ENCODE peak calls at places on chromosomes 3 and 15, in nine cellular contexts. E is GM23338; S is psoas muscle; Y is AG08395; I is stimulated activated CD4-positive, alpha-beta T cell treated with anti-CD3 and anti-CD28 coated beads, Interleukin-12 subunit alpha, Interleukin-12 subunit beta, amount 100 ng/mL, for 4 hours; P is activated T-helper 1 cell treated with anti-CD3 and anti-CD28 coated beads, Interleukin-12 subunit alpha, Interleukin-12 subunit beta, Interleukin-2, Interleukin-4 antibody, amounts not matched to agents 30 ng/mL and 10 ng/mL and 1 ng/mL, durations not matched to agents 14 hours and 24 hours and 36 hours; D is neural progenitor cell; T is lower leg skin; M is astrocyte of the spinal cord. O is an unnamed sample.

GRCh38 chr15:101434032-101434920 is 55.2 kb downstream of the PCSK6 start:
- DNase-seq in T (peak), D (no peak), I (no peak), E (no peak), P (no peak), M (no peak), Y (no peak), S (no peak), O (no peak)

GRCh38 chr3:10551821-10552630 is 46.6 kb upstream of the ATP2B2 start:
- DNase-seq in M (peak), S (peak), P (peak), I (peak), E (no peak), Y (peak), D (no peak), T (peak), O (no peak)

GRCh38 chr3:58101499-58102370 is 93.5 kb downstream of the FLNB start:
- DNase-seq in Y (no peak), S (no peak), M (no peak), T (no peak), D (no peak), I (no peak), E (no peak), P (no peak), O (no peak)

GRCh38 chr15:59384507-59384906 is 11.8 kb upstream of the MYO1E start:
- DNase-seq in I (no peak), T (no peak), M (no peak), S (no peak), Y (no peak), E (no peak), P (peak), D (no peak), O (no peak)

GRCh38 chr3:123343296-123344174 is 105.4 kb downstream of the ADCY5 start:
- DNase-seq in E (no peak), Y (no peak), P (no peak), M (no peak), S (no peak), I (no peak), D (no peak), T (no peak), O (no peak)

GRCh38 chr3:178583963-178584575 is 47.8 kb downstream of the KCNMB2 start:
- DNase-seq in I (no peak), T (no peak), Y (no peak), S (no peak), M (no peak), E (no peak), D (no peak), P (no peak), O (no peak)

GRCh38 chr3:143170676-143171075 is 51.1 kb downstream of the CHST2 start:
- DNase-seq in E (no peak), D (no peak), T (no peak), M (peak), Y (no peak), P (no peak), S (no peak), I (no peak), O (no peak)

GRCh38 chr15:73367624-73368300 is 996 bp downstream of the HCN4 start:
- DNase-seq in D (peak), T (no peak), P (no peak), Y (no peak), I (no peak), M (no peak), E (peak), S (no peak), O (no peak)

GRCh38 chr3:120396469-120396868 is 47.3 kb upstream of the LRRC58 start:
- DNase-seq in T (no peak), E (no peak), S (no peak), M (no peak), I (no peak), D (no peak), Y (no peak), P (no peak), O (no peak)

GRCh38 chr3:31729082-31729481 is 196.4 kb downstream of the STT3B start:
- DNase-seq in P (no peak), S (no peak), D (no peak), T (no peak), M (no peak), E (no peak), Y (no peak), I (no peak), O (no peak)

GRCh38 chr3:182792901-182793662 is at the start of gene ATP11B:
- DNase-seq in P (peak), E (peak), Y (peak), S (peak), M (peak), T (peak), D (peak), I (peak), O (peak)

GRCh38 chr3:171700157-171700556 is 110.1 kb downstream of the PLD1 start:
- DNase-seq in I (no peak), T (no peak), M (no peak), Y (no peak), P (no peak), D (no peak), S (no peak), E (no peak), O (no peak)

GRCh38 chr15:27468151-27468556 is 497.2 kb downstream of the GABRG3 start:
- DNase-seq in M (no peak), P (no peak), E (no peak), D (no peak), S (no peak), I (no peak), Y (no peak), T (no peak), O (no peak)

GRCh38 chr15:74535388-74536084 is 5.5 kb upstream of the ARID3B start:
- DNase-seq in M (no peak), T (peak), P (no peak), D (no peak), S (no peak), I (no peak), Y (no peak), E (no peak), O (no peak)

GRCh38 chr15:22952826-22953579 is 27.2 kb downstream of the CYFIP1 start:
- DNase-seq in T (no peak), Y (peak), D (peak), E (peak), M (no peak), I (no peak), S (no peak), P (no peak), O (no peak)

GRCh38 chr3:41237907-41238306 is 38.6 kb downstream of the CTNNB1 start:
- DNase-seq in E (no peak), I (no peak), T (no peak), Y (no peak), M (no peak), P (no peak), D (no peak), S (no peak), O (no peak)

GRCh38 chr3:172171396-172172075 is 132.2 kb downstream of the FNDC3B start:
- DNase-seq in T (no peak), Y (peak), E (peak), I (no peak), D (peak), P (no peak), S (no peak), M (no peak), O (no peak)

GRCh38 chr3:182735672-182736071 is 57.6 kb upstream of the ATP11B start:
- DNase-seq in D (no peak), T (no peak), Y (peak), I (no peak), E (no peak), P (no peak), S (no peak), M (no peak), O (no peak)

GRCh38 chr3:146308682-146309081 is 57.8 kb upstream of the PLSCR4 start:
- DNase-seq in M (peak), I (no peak), E (no peak), P (no peak), T (no peak), D (no peak), Y (peak), S (no peak), O (no peak)

GRCh38 chr15:27176785-27177406 is 205.9 kb downstream of the GABRG3 start:
- DNase-seq in D (no peak), S (no peak), M (no peak), P (no peak), Y (no peak), E (no peak), T (no peak), I (no peak), O (no peak)

GRCh38 chr3:158347966-158348365 is 223.0 kb upstream of the MLF1 start:
- DNase-seq in Y (peak), I (no peak), S (no peak), T (no peak), D (no peak), M (peak), P (no peak), E (no peak), O (no peak)

GRCh38 chr3:1962531-1963090 is 136.1 kb upstream of the CNTN4 start:
- DNase-seq in Y (no peak), P (no peak), E (no peak), T (no peak), M (no peak), D (no peak), S (no peak), I (no peak), O (no peak)

GRCh38 chr15:55897560-55898336 is 95.7 kb downstream of the NEDD4 start:
- DNase-seq in Y (peak), M (peak), S (peak), P (no peak), I (no peak), T (no peak), E (peak), D (peak), O (peak)

GRCh38 chr3:159775372-159775961 is 213.2 kb upstream of the IL12A start:
- DNase-seq in E (peak), P (no peak), Y (peak), M (peak), D (peak), I (no peak), T (no peak), S (no peak), O (peak)

GRCh38 chr3:54146383-54147239 is 24.3 kb downstream of the CACNA2D3 start:
- DNase-seq in T (no peak), D (peak), E (peak), I (no peak), P (no peak), M (no peak), Y (peak), S (peak), O (peak)

GRCh38 chr3:7504886-7505775 is 644.2 kb downstream of the GRM7 start:
- DNase-seq in E (peak), I (no peak), T (no peak), M (peak), S (peak), P (no peak), Y (no peak), D (no peak), O (no peak)

GRCh38 chr3:125250973-125251372 is 38.4 kb upstream of the SLC12A8 start:
- DNase-seq in Y (no peak), P (no peak), D (no peak), M (no peak), I (no peak), E (no peak), T (no peak), S (no peak), O (no peak)

GRCh38 chr3:13179181-13179580 is 106.0 kb upstream of the IQSEC1 start:
- DNase-seq in T (no peak), D (no peak), P (no peak), I (no peak), E (no peak), Y (no peak), S (no peak), M (no peak), O (no peak)

GRCh38 chr3:13772321-13772745 is 107.5 kb downstream of the WNT7A start:
- DNase-seq in Y (no peak), E (no peak), M (no peak), D (no peak), P (no peak), T (peak), I (no peak), S (no peak), O (no peak)

GRCh38 chr3:151439652-151440125 is 21.2 kb downstream of the IGSF10 start:
- DNase-seq in P (no peak), M (peak), S (no peak), T (no peak), E (peak), Y (peak), I (no peak), D (peak), O (peak)

O was measured in BE2C.